ENCODE peak calls at places on chromosome X, in six cellular contexts. V is AG09309; W is CD8-positive, alpha-beta T cell; N is AG04450; K is retinal pigment epithelial cell; E is right lobe of liver. J is an unnamed sample.

GRCh38 chrX:96791559-96791958 is 92.1 kb upstream of the RPA4 start:
- DNase-seq in E (no peak), N (no peak), K (no peak), W (no peak), V (peak), J (no peak)

GRCh38 chrX:134886201-134886600 is 104.6 kb upstream of the SMIM10 start:
- DNase-seq in K (no peak), E (no peak), W (no peak), V (no peak), N (no peak), J (no peak)

GRCh38 chrX:115030635-115031034 is 13.2 kb upstream of the IL13RA2 start:
- DNase-seq in N (no peak), V (no peak), K (no peak), W (no peak), E (no peak), J (no peak)

GRCh38 chrX:30246769-30247489 is at the start of gene MAGEB1:
- DNase-seq in W (no peak), N (no peak), E (no peak), K (no peak), V (no peak), J (no peak)

GRCh38 chrX:102840871-102841705 is 96.0 kb upstream of the RAB40AL start:
- DNase-seq in W (no peak), N (no peak), K (no peak), E (no peak), V (no peak), J (no peak)

GRCh38 chrX:150482537-150483217 is 85.7 kb upstream of the MTM1 start:
- DNase-seq in K (peak), N (peak), W (no peak), E (no peak), V (peak), J (peak)

GRCh38 chrX:39518451-39519212 is 579.1 kb downstream of the BCOR start:
- DNase-seq in N (no peak), K (no peak), V (no peak), W (no peak), E (no peak), J (no peak)

GRCh38 chrX:44432641-44433040 is 89.2 kb upstream of the EFHC2 start:
- DNase-seq in W (no peak), K (no peak), E (no peak), V (no peak), N (peak), J (no peak)

GRCh38 chrX:134520860-134521390 is 61.0 kb downstream of the HPRT1 start:
- DNase-seq in N (no peak), W (no peak), V (peak), E (no peak), K (peak), J (no peak)

GRCh38 chrX:84187501-84188319 is at the start of gene RPS6KA6:
- DNase-seq in E (peak), V (no peak), K (no peak), N (no peak), W (no peak), J (no peak)

GRCh38 chrX:40267334-40268118 is 169.8 kb upstream of the BCOR start:
- DNase-seq in N (no peak), W (no peak), K (no peak), V (no peak), E (no peak), J (no peak)

GRCh38 chrX:71540801-71541545 is 8.1 kb downstream of the OGT start:
- DNase-seq in W (no peak), N (no peak), E (no peak), K (no peak), V (no peak), J (no peak)

GRCh38 chrX:148504412-148504950 is 4.1 kb downstream of the AFF2 start:
- DNase-seq in E (no peak), V (no peak), K (no peak), N (no peak), W (no peak), J (no peak)
- TF ChIP-seq CTCF in E (no peak), V (no peak), K (no peak), N (no peak), W (no peak), J (no peak)

DNA sequence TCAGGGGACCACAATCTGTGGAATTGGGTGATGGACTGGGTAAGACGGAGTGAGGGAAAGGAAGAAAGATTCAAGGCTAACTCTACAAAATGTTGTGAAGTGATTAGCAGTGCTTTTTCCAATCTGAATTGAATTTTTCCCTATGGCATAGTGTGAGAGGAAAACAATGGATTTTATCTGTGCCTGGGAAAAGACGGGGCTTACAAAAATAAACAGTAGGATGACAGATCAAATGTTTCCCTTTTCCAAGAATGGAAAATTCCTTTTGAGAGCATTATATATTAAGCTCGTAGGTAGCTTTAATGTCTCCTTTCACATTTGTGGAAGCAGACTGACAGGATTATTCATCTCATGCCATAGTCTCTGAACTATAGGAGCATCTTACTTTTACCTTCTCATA is 27.8 kb downstream of the ATP11C start:
- DNase-seq in E (no peak), V (no peak), K (no peak), W (no peak), N (no peak), J (no peak)
- H3K4me3 ChIP-seq in E (no peak), V (no peak), K (no peak), W (no peak), N (no peak), J (no peak)

GRCh38 chrX:118254611-118255010 is 91.3 kb upstream of the WDR44 start:
- DNase-seq in N (no peak), V (no peak), K (no peak), W (no peak), E (no peak), J (no peak)
- TF ChIP-seq CTCF in N (peak), V (peak), K (peak), W (peak), E (peak), J (peak)

GRCh38 chrX:23840674-23841073 is 57.7 kb downstream of the SAT1 start:
- DNase-seq in W (no peak), N (no peak), K (no peak), E (no peak), V (no peak), J (no peak)
- H3K4me3 ChIP-seq in W (no peak), N (no peak), K (no peak), E (no peak), V (no peak), J (no peak)

GRCh38 chrX:49160908-49161307 is 1.6 kb upstream of the MAGIX start:
- DNase-seq in N (no peak), K (no peak), V (no peak), E (no peak), W (no peak), J (no peak)

GRCh38 chrX:49162620-49163019 is at the start of gene MAGIX:
- DNase-seq in W (no peak), V (no peak), K (no peak), E (peak), N (no peak), J (no peak)

GRCh38 chrX:49164589-49165360 is 2.2 kb downstream of the MAGIX start:
- DNase-seq in K (no peak), W (no peak), E (no peak), N (no peak), V (no peak), J (no peak)

GRCh38 chrX:49165901-49166881 is 3.6 kb downstream of the MAGIX start:
- DNase-seq in W (peak), N (no peak), E (peak), V (no peak), K (no peak), J (no peak)

GRCh38 chrX:49163555-49164419 is 1.2 kb downstream of the MAGIX start:
- DNase-seq in W (peak), V (no peak), N (no peak), K (no peak), E (peak), J (no peak)
- TF ChIP-seq CTCF in W (peak), V (peak), N (peak), K (peak), E (peak), J (peak)

GRCh38 chrX:47574609-47575325 is 7.5 kb upstream of the TIMP1 start:
- DNase-seq in V (no peak), E (no peak), N (no peak), K (no peak), W (peak), J (no peak)
- H3K4me3 ChIP-seq in V (no peak), E (no peak), N (no peak), K (peak), W (no peak), J (no peak)

GRCh38 chrX:106752101-106752678 is 25.7 kb downstream of the RNF128 start:
- DNase-seq in K (no peak), N (no peak), V (no peak), E (no peak), W (no peak), J (no peak)
- TF ChIP-seq CTCF in K (no peak), N (peak), V (peak), E (no peak), W (no peak), J (peak)

DNA sequence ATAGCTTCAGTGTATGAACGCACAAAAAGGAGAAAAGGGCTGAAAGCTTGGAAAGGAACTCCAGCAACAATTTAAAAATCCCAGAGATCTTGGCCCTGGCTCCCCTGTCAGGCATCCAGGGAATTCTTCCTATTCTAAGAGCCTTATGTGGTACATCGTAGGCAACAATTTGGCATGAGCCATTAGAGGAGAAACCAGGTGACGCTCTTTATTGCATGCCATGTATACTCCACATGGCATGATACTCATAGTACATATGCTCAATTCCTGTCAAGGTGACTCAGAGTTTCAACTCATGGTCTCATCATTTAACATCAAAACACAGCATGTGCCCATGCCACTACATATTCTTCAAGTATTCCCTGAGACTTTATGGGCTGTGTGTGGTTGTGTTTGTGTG is 191.3 kb downstream of the OR13H1 start:
- DNase-seq in W (no peak), E (no peak), K (no peak), V (no peak), N (no peak), J (no peak)
- H3K4me3 ChIP-seq in W (no peak), E (no peak), K (no peak), V (peak), N (no peak), J (no peak)

J was measured in epithelial cell of proximal tubule.